ENCODE peak calls at places on chromosome 12, in six cellular contexts. One of them, this sample, is unnamed.

GRCh38 chr12:93991882-93992415 is 156.4 kb upstream of the PLXNC1 start:
- DNase-seq in GM12865: no peak
- DNase-seq in activated CD4-positive, CD25-positive, alpha-beta regulatory T cell treated with anti-CD3 and anti-CD28 coated beads, Interleukin-2, amount 50 U/mL, for 72 hours: no peak
- DNase-seq in CD14-positive monocyte: no peak
- DNase-seq in HS-27A: no peak
- DNase-seq in Ammon's horn: no peak
- DNase-seq in this sample: no peak

GRCh38 chr12:71947645-71948105 is 9.0 kb downstream of the TPH2 start:
- DNase-seq in GM12865: no peak
- DNase-seq in activated CD4-positive, CD25-positive, alpha-beta regulatory T cell treated with anti-CD3 and anti-CD28 coated beads, Interleukin-2, amount 50 U/mL, for 72 hours: no peak
- DNase-seq in CD14-positive monocyte: no peak
- DNase-seq in HS-27A: no peak
- DNase-seq in Ammon's horn: peak; percentile 52
- DNase-seq in this sample: peak; percentile 16

GRCh38 chr12:8648598-8649205 is 13.9 kb downstream of the MFAP5 start:
- DNase-seq in GM12865: peak; percentile 97
- DNase-seq in activated CD4-positive, CD25-positive, alpha-beta regulatory T cell treated with anti-CD3 and anti-CD28 coated beads, Interleukin-2, amount 50 U/mL, for 72 hours: peak; percentile 69
- DNase-seq in CD14-positive monocyte: no peak
- DNase-seq in HS-27A: no peak
- DNase-seq in Ammon's horn: no peak
- DNase-seq in this sample: no peak

GRCh38 chr12:12210416-12210815 is 56.4 kb downstream of the LRP6 start:
- DNase-seq in GM12865: no peak
- DNase-seq in activated CD4-positive, CD25-positive, alpha-beta regulatory T cell treated with anti-CD3 and anti-CD28 coated beads, Interleukin-2, amount 50 U/mL, for 72 hours: no peak
- DNase-seq in CD14-positive monocyte: no peak
- DNase-seq in HS-27A: no peak
- DNase-seq in Ammon's horn: no peak
- DNase-seq in this sample: no peak

GRCh38 chr12:109797905-109798669 is 35.1 kb downstream of the TRPV4 start:
- DNase-seq in GM12865: no peak
- DNase-seq in activated CD4-positive, CD25-positive, alpha-beta regulatory T cell treated with anti-CD3 and anti-CD28 coated beads, Interleukin-2, amount 50 U/mL, for 72 hours: no peak
- DNase-seq in CD14-positive monocyte: no peak
- DNase-seq in HS-27A: no peak
- DNase-seq in Ammon's horn: peak; percentile 21
- DNase-seq in this sample: no peak

GRCh38 chr12:69991683-69992297 is 166.8 kb downstream of the MYRFL start:
- DNase-seq in GM12865: no peak
- DNase-seq in activated CD4-positive, CD25-positive, alpha-beta regulatory T cell treated with anti-CD3 and anti-CD28 coated beads, Interleukin-2, amount 50 U/mL, for 72 hours: no peak
- DNase-seq in CD14-positive monocyte: no peak
- DNase-seq in HS-27A: no peak
- DNase-seq in Ammon's horn: peak; percentile 22
- DNase-seq in this sample: no peak

GRCh38 chr12:52425466-52425865 is 8.7 kb downstream of the KRT75 start:
- DNase-seq in GM12865: no peak
- DNase-seq in activated CD4-positive, CD25-positive, alpha-beta regulatory T cell treated with anti-CD3 and anti-CD28 coated beads, Interleukin-2, amount 50 U/mL, for 72 hours: no peak
- DNase-seq in CD14-positive monocyte: no peak
- DNase-seq in HS-27A: no peak
- DNase-seq in Ammon's horn: no peak
- DNase-seq in this sample: no peak

GRCh38 chr12:62522984-62523383 is 56.4 kb downstream of the MON2 start:
- DNase-seq in GM12865: peak; percentile 5
- DNase-seq in activated CD4-positive, CD25-positive, alpha-beta regulatory T cell treated with anti-CD3 and anti-CD28 coated beads, Interleukin-2, amount 50 U/mL, for 72 hours: no peak
- DNase-seq in CD14-positive monocyte: no peak
- DNase-seq in HS-27A: no peak
- DNase-seq in Ammon's horn: peak; percentile 20
- DNase-seq in this sample: no peak

GRCh38 chr12:115199831-115200230 is 515.9 kb upstream of the TBX3 start:
- DNase-seq in GM12865: no peak
- DNase-seq in activated CD4-positive, CD25-positive, alpha-beta regulatory T cell treated with anti-CD3 and anti-CD28 coated beads, Interleukin-2, amount 50 U/mL, for 72 hours: no peak
- DNase-seq in CD14-positive monocyte: no peak
- DNase-seq in HS-27A: no peak
- DNase-seq in Ammon's horn: no peak
- DNase-seq in this sample: no peak

GRCh38 chr12:108302471-108303311 is 36.4 kb downstream of the CMKLR1 start:
- DNase-seq in GM12865: no peak
- DNase-seq in activated CD4-positive, CD25-positive, alpha-beta regulatory T cell treated with anti-CD3 and anti-CD28 coated beads, Interleukin-2, amount 50 U/mL, for 72 hours: no peak
- DNase-seq in CD14-positive monocyte: no peak
- DNase-seq in HS-27A: peak; percentile 73
- DNase-seq in Ammon's horn: no peak
- DNase-seq in this sample: no peak

GRCh38 chr12:106841471-106842302 is 67.2 kb downstream of the RIC8B start:
- DNase-seq in GM12865: peak; percentile 45
- DNase-seq in activated CD4-positive, CD25-positive, alpha-beta regulatory T cell treated with anti-CD3 and anti-CD28 coated beads, Interleukin-2, amount 50 U/mL, for 72 hours: no peak
- DNase-seq in CD14-positive monocyte: no peak
- DNase-seq in HS-27A: no peak
- DNase-seq in Ammon's horn: peak; percentile 50
- DNase-seq in this sample: peak; percentile 40

GRCh38 chr12:124369055-124369900 is 74.4 kb downstream of the RFLNA start:
- DNase-seq in GM12865: no peak
- DNase-seq in activated CD4-positive, CD25-positive, alpha-beta regulatory T cell treated with anti-CD3 and anti-CD28 coated beads, Interleukin-2, amount 50 U/mL, for 72 hours: no peak
- DNase-seq in CD14-positive monocyte: no peak
- DNase-seq in HS-27A: peak; percentile 79
- DNase-seq in Ammon's horn: peak; percentile 89
- DNase-seq in this sample: no peak

GRCh38 chr12:90174198-90174510 is 465.5 kb upstream of the ATP2B1 start:
- DNase-seq in GM12865: peak; percentile 7
- DNase-seq in activated CD4-positive, CD25-positive, alpha-beta regulatory T cell treated with anti-CD3 and anti-CD28 coated beads, Interleukin-2, amount 50 U/mL, for 72 hours: no peak
- DNase-seq in CD14-positive monocyte: no peak
- DNase-seq in HS-27A: no peak
- DNase-seq in Ammon's horn: peak; percentile 20
- DNase-seq in this sample: no peak

GRCh38 chr12:15978431-15978950 is 67.4 kb downstream of the DERA start:
- DNase-seq in GM12865: no peak
- DNase-seq in activated CD4-positive, CD25-positive, alpha-beta regulatory T cell treated with anti-CD3 and anti-CD28 coated beads, Interleukin-2, amount 50 U/mL, for 72 hours: no peak
- DNase-seq in CD14-positive monocyte: no peak
- DNase-seq in HS-27A: peak; percentile 70
- DNase-seq in Ammon's horn: no peak
- DNase-seq in this sample: no peak

GRCh38 chr12:116459501-116459900 is 99.7 kb upstream of the MAP1LC3B2 start:
- DNase-seq in GM12865: no peak
- DNase-seq in activated CD4-positive, CD25-positive, alpha-beta regulatory T cell treated with anti-CD3 and anti-CD28 coated beads, Interleukin-2, amount 50 U/mL, for 72 hours: no peak
- DNase-seq in CD14-positive monocyte: no peak
- DNase-seq in HS-27A: no peak
- DNase-seq in Ammon's horn: no peak
- DNase-seq in this sample: no peak

GRCh38 chr12:20367731-20368652 is at the start of gene PDE3A:
- DNase-seq in GM12865: no peak
- DNase-seq in activated CD4-positive, CD25-positive, alpha-beta regulatory T cell treated with anti-CD3 and anti-CD28 coated beads, Interleukin-2, amount 50 U/mL, for 72 hours: no peak
- DNase-seq in CD14-positive monocyte: no peak
- DNase-seq in HS-27A: peak; percentile 63
- DNase-seq in Ammon's horn: peak; percentile 61
- DNase-seq in this sample: peak; percentile 61

GRCh38 chr12:94202245-94203180 is 54.1 kb downstream of the PLXNC1 start:
- DNase-seq in GM12865: no peak
- DNase-seq in activated CD4-positive, CD25-positive, alpha-beta regulatory T cell treated with anti-CD3 and anti-CD28 coated beads, Interleukin-2, amount 50 U/mL, for 72 hours: no peak
- DNase-seq in CD14-positive monocyte: no peak
- DNase-seq in HS-27A: no peak
- DNase-seq in Ammon's horn: no peak
- DNase-seq in this sample: no peak

GRCh38 chr12:123369209-123369608 is 4.6 kb upstream of the SBNO1 start:
- DNase-seq in GM12865: no peak
- DNase-seq in activated CD4-positive, CD25-positive, alpha-beta regulatory T cell treated with anti-CD3 and anti-CD28 coated beads, Interleukin-2, amount 50 U/mL, for 72 hours: no peak
- DNase-seq in CD14-positive monocyte: no peak
- DNase-seq in HS-27A: no peak
- DNase-seq in Ammon's horn: no peak
- DNase-seq in this sample: no peak

GRCh38 chr12:102534899-102535298 is 54.5 kb upstream of the IGF1 start:
- DNase-seq in GM12865: no peak
- DNase-seq in activated CD4-positive, CD25-positive, alpha-beta regulatory T cell treated with anti-CD3 and anti-CD28 coated beads, Interleukin-2, amount 50 U/mL, for 72 hours: no peak
- DNase-seq in CD14-positive monocyte: no peak
- DNase-seq in HS-27A: no peak
- DNase-seq in Ammon's horn: no peak
- DNase-seq in this sample: no peak

GRCh38 chr12:52097045-52097666 is 17.7 kb downstream of the SMIM41 start:
- DNase-seq in GM12865: no peak
- DNase-seq in activated CD4-positive, CD25-positive, alpha-beta regulatory T cell treated with anti-CD3 and anti-CD28 coated beads, Interleukin-2, amount 50 U/mL, for 72 hours: no peak
- DNase-seq in CD14-positive monocyte: no peak
- DNase-seq in HS-27A: no peak
- DNase-seq in Ammon's horn: no peak
- DNase-seq in this sample: no peak

GRCh38 chr12:106247731-106248176 is at the start of gene CKAP4:
- DNase-seq in GM12865: peak; percentile 85
- DNase-seq in activated CD4-positive, CD25-positive, alpha-beta regulatory T cell treated with anti-CD3 and anti-CD28 coated beads, Interleukin-2, amount 50 U/mL, for 72 hours: peak; percentile 59
- DNase-seq in CD14-positive monocyte: peak; percentile 59
- DNase-seq in HS-27A: no peak
- DNase-seq in Ammon's horn: peak; percentile 70
- DNase-seq in this sample: peak; percentile 60

GRCh38 chr12:122951979-122952892 is 14.0 kb downstream of the ABCB9 start:
- DNase-seq in GM12865: peak; percentile 86
- DNase-seq in activated CD4-positive, CD25-positive, alpha-beta regulatory T cell treated with anti-CD3 and anti-CD28 coated beads, Interleukin-2, amount 50 U/mL, for 72 hours: peak; percentile 74
- DNase-seq in CD14-positive monocyte: peak; percentile 78
- DNase-seq in HS-27A: no peak
- DNase-seq in Ammon's horn: peak; percentile 92
- DNase-seq in this sample: peak; percentile 67

GRCh38 chr12:67925551-67925950 is 63.7 kb upstream of the IFNG-AS1 start:
- DNase-seq in GM12865: no peak
- DNase-seq in activated CD4-positive, CD25-positive, alpha-beta regulatory T cell treated with anti-CD3 and anti-CD28 coated beads, Interleukin-2, amount 50 U/mL, for 72 hours: no peak
- DNase-seq in CD14-positive monocyte: no peak
- DNase-seq in HS-27A: no peak
- DNase-seq in Ammon's horn: no peak
- DNase-seq in this sample: no peak

GRCh38 chr12:89539425-89540117 is 13.7 kb upstream of the POC1B start:
- DNase-seq in GM12865: no peak
- DNase-seq in activated CD4-positive, CD25-positive, alpha-beta regulatory T cell treated with anti-CD3 and anti-CD28 coated beads, Interleukin-2, amount 50 U/mL, for 72 hours: no peak
- DNase-seq in CD14-positive monocyte: no peak
- DNase-seq in HS-27A: no peak
- DNase-seq in Ammon's horn: no peak
- DNase-seq in this sample: no peak

GRCh38 chr12:6250343-6250742 is 50.1 kb downstream of the CD9 start:
- DNase-seq in GM12865: no peak
- DNase-seq in activated CD4-positive, CD25-positive, alpha-beta regulatory T cell treated with anti-CD3 and anti-CD28 coated beads, Interleukin-2, amount 50 U/mL, for 72 hours: no peak
- DNase-seq in CD14-positive monocyte: no peak
- DNase-seq in HS-27A: no peak
- DNase-seq in Ammon's horn: no peak
- DNase-seq in this sample: no peak

GRCh38 chr12:45727994-45728624 is 1.4 kb upstream of the ARID2 start:
- DNase-seq in GM12865: no peak
- DNase-seq in activated CD4-positive, CD25-positive, alpha-beta regulatory T cell treated with anti-CD3 and anti-CD28 coated beads, Interleukin-2, amount 50 U/mL, for 72 hours: no peak
- DNase-seq in CD14-positive monocyte: no peak
- DNase-seq in HS-27A: peak; percentile 19
- DNase-seq in Ammon's horn: peak; percentile 12
- DNase-seq in this sample: no peak

GRCh38 chr12:114241973-114242434 is 163.9 kb downstream of the TBX5 start:
- DNase-seq in GM12865: peak; percentile 21
- DNase-seq in activated CD4-positive, CD25-positive, alpha-beta regulatory T cell treated with anti-CD3 and anti-CD28 coated beads, Interleukin-2, amount 50 U/mL, for 72 hours: no peak
- DNase-seq in CD14-positive monocyte: no peak
- DNase-seq in HS-27A: no peak
- DNase-seq in Ammon's horn: no peak
- DNase-seq in this sample: no peak

GRCh38 chr12:67826946-67827719 is 162.1 kb upstream of the IFNG-AS1 start:
- DNase-seq in GM12865: no peak
- DNase-seq in activated CD4-positive, CD25-positive, alpha-beta regulatory T cell treated with anti-CD3 and anti-CD28 coated beads, Interleukin-2, amount 50 U/mL, for 72 hours: no peak
- DNase-seq in CD14-positive monocyte: no peak
- DNase-seq in HS-27A: no peak
- DNase-seq in Ammon's horn: no peak
- DNase-seq in this sample: no peak

GRCh38 chr12:12331244-12331771 is 18.7 kb downstream of the MANSC1 start:
- DNase-seq in GM12865: no peak
- DNase-seq in activated CD4-positive, CD25-positive, alpha-beta regulatory T cell treated with anti-CD3 and anti-CD28 coated beads, Interleukin-2, amount 50 U/mL, for 72 hours: no peak
- DNase-seq in CD14-positive monocyte: no peak
- DNase-seq in HS-27A: no peak
- DNase-seq in Ammon's horn: peak; percentile 58
- DNase-seq in this sample: no peak

GRCh38 chr12:19517583-19517982 is 78.3 kb downstream of the AEBP2 start:
- DNase-seq in GM12865: no peak
- DNase-seq in activated CD4-positive, CD25-positive, alpha-beta regulatory T cell treated with anti-CD3 and anti-CD28 coated beads, Interleukin-2, amount 50 U/mL, for 72 hours: no peak
- DNase-seq in CD14-positive monocyte: no peak
- DNase-seq in HS-27A: no peak
- DNase-seq in Ammon's horn: no peak
- DNase-seq in this sample: no peak

GRCh38 chr12:116346751-116347150 is 69.3 kb upstream of the MED13L start:
- DNase-seq in GM12865: no peak
- DNase-seq in activated CD4-positive, CD25-positive, alpha-beta regulatory T cell treated with anti-CD3 and anti-CD28 coated beads, Interleukin-2, amount 50 U/mL, for 72 hours: no peak
- DNase-seq in CD14-positive monocyte: no peak
- DNase-seq in HS-27A: peak; percentile 35
- DNase-seq in Ammon's horn: no peak
- DNase-seq in this sample: no peak

GRCh38 chr12:53699673-53700015 is 23.8 kb upstream of the ATP5MC2 start:
- DNase-seq in GM12865: no peak
- DNase-seq in activated CD4-positive, CD25-positive, alpha-beta regulatory T cell treated with anti-CD3 and anti-CD28 coated beads, Interleukin-2, amount 50 U/mL, for 72 hours: no peak
- DNase-seq in CD14-positive monocyte: no peak
- DNase-seq in HS-27A: no peak
- DNase-seq in Ammon's horn: no peak
- DNase-seq in this sample: no peak

GRCh38 chr12:123075591-123076171 is 75.2 kb downstream of the PITPNM2 start:
- DNase-seq in GM12865: peak; percentile 49
- DNase-seq in activated CD4-positive, CD25-positive, alpha-beta regulatory T cell treated with anti-CD3 and anti-CD28 coated beads, Interleukin-2, amount 50 U/mL, for 72 hours: peak; percentile 70
- DNase-seq in CD14-positive monocyte: no peak
- DNase-seq in HS-27A: no peak
- DNase-seq in Ammon's horn: no peak
- DNase-seq in this sample: peak; percentile 18

GRCh38 chr12:182381-182883 is 31.5 kb downstream of the SLC6A12 start:
- DNase-seq in GM12865: no peak
- DNase-seq in activated CD4-positive, CD25-positive, alpha-beta regulatory T cell treated with anti-CD3 and anti-CD28 coated beads, Interleukin-2, amount 50 U/mL, for 72 hours: no peak
- DNase-seq in CD14-positive monocyte: no peak
- DNase-seq in HS-27A: peak; percentile 34
- DNase-seq in Ammon's horn: no peak
- DNase-seq in this sample: no peak

This sample was measured in neural crest cell.